ENCODE peak calls at places on chromosomes 4 and X, in seven cellular contexts. One of them, this sample, is unnamed. For H3K36me3, the result is how much of the 10 kb centered on the place peaks cover.

GRCh38 chr4:83114576-83114975 is at the start of gene PLAC8:
- DNase-seq in spleen: no peak
- DNase-seq in bronchial epithelial cell: peak
- DNase-seq in heart left ventricle: no peak
- DNase-seq in colonic mucosa: peak
- DNase-seq in fibroblast of lung: peak
- DNase-seq in left ventricle myocardium inferior: no peak
- DNase-seq in this sample: no peak

GRCh38 chrX:141879616-141880015 is 24.1 kb upstream of the MAGEC1 start:
- DNase-seq in spleen: no peak
- DNase-seq in bronchial epithelial cell: no peak
- DNase-seq in heart left ventricle: no peak
- DNase-seq in colonic mucosa: no peak
- DNase-seq in fibroblast of lung: no peak
- DNase-seq in left ventricle myocardium inferior: no peak
- DNase-seq in this sample: no peak

GRCh38 chr4:120659626-120660170 is 262.8 kb downstream of the PRDM5 start:
- DNase-seq in spleen: no peak
- DNase-seq in bronchial epithelial cell: no peak
- DNase-seq in heart left ventricle: no peak
- DNase-seq in colonic mucosa: no peak
- DNase-seq in fibroblast of lung: no peak
- DNase-seq in left ventricle myocardium inferior: no peak
- DNase-seq in this sample: no peak

GRCh38 chr4:186846426-186846825 is 122.8 kb upstream of the FAT1 start:
- DNase-seq in spleen: no peak
- DNase-seq in bronchial epithelial cell: no peak
- DNase-seq in heart left ventricle: no peak
- DNase-seq in colonic mucosa: no peak
- DNase-seq in fibroblast of lung: no peak
- DNase-seq in left ventricle myocardium inferior: no peak
- DNase-seq in this sample: no peak

GRCh38 chr4:30767147-30767546 is 47.0 kb downstream of the PCDH7 start:
- DNase-seq in spleen: no peak
- DNase-seq in bronchial epithelial cell: no peak
- DNase-seq in heart left ventricle: no peak
- DNase-seq in colonic mucosa: no peak
- DNase-seq in fibroblast of lung: no peak
- DNase-seq in left ventricle myocardium inferior: no peak
- DNase-seq in this sample: no peak

GRCh38 chrX:71184803-71185495 is 38.1 kb upstream of the GJB1 start:
- DNase-seq in spleen: no peak
- DNase-seq in bronchial epithelial cell: peak
- DNase-seq in heart left ventricle: no peak
- DNase-seq in colonic mucosa: no peak
- DNase-seq in fibroblast of lung: no peak
- DNase-seq in left ventricle myocardium inferior: no peak
- DNase-seq in this sample: no peak

GRCh38 chr4:48898733-48899431 is 7.7 kb downstream of the OCIAD2 start:
- DNase-seq in spleen: no peak
- DNase-seq in bronchial epithelial cell: peak
- DNase-seq in heart left ventricle: no peak
- DNase-seq in colonic mucosa: no peak
- DNase-seq in fibroblast of lung: peak
- DNase-seq in left ventricle myocardium inferior: no peak
- DNase-seq in this sample: no peak

GRCh38 chr4:27094785-27095184 is 234.1 kb downstream of the STIM2 start:
- DNase-seq in spleen: no peak
- DNase-seq in bronchial epithelial cell: no peak
- DNase-seq in heart left ventricle: no peak
- DNase-seq in colonic mucosa: no peak
- DNase-seq in fibroblast of lung: peak
- DNase-seq in left ventricle myocardium inferior: no peak
- DNase-seq in this sample: no peak

GRCh38 chr4:27217261-27217769 is 356.7 kb downstream of the STIM2 start:
- DNase-seq in spleen: no peak
- DNase-seq in bronchial epithelial cell: peak
- DNase-seq in heart left ventricle: no peak
- DNase-seq in colonic mucosa: no peak
- DNase-seq in fibroblast of lung: peak
- DNase-seq in left ventricle myocardium inferior: no peak
- DNase-seq in this sample: no peak

GRCh38 chr4:181659202-181659601 is 584.0 kb upstream of the TENM3 start:
- DNase-seq in spleen: no peak
- DNase-seq in bronchial epithelial cell: no peak
- DNase-seq in heart left ventricle: no peak
- DNase-seq in colonic mucosa: no peak
- DNase-seq in fibroblast of lung: peak
- DNase-seq in left ventricle myocardium inferior: no peak
- DNase-seq in this sample: no peak

GRCh38 chrX:1137531-1137930 is 74.9 kb downstream of the CRLF2 start:
- DNase-seq in spleen: peak
- DNase-seq in bronchial epithelial cell: no peak
- DNase-seq in heart left ventricle: no peak
- DNase-seq in colonic mucosa: no peak
- DNase-seq in fibroblast of lung: no peak
- DNase-seq in left ventricle myocardium inferior: no peak
- DNase-seq in this sample: no peak

GRCh38 chr4:56790566-56791175 is 30.8 kb downstream of the SPINK2 start:
- DNase-seq in spleen: no peak
- DNase-seq in bronchial epithelial cell: no peak
- DNase-seq in heart left ventricle: no peak
- DNase-seq in colonic mucosa: no peak
- DNase-seq in fibroblast of lung: no peak
- DNase-seq in left ventricle myocardium inferior: no peak
- DNase-seq in this sample: no peak

GRCh38 chr4:147928400-147928799 is 196.5 kb downstream of the ARHGAP10 start:
- DNase-seq in spleen: no peak
- DNase-seq in bronchial epithelial cell: no peak
- DNase-seq in heart left ventricle: no peak
- DNase-seq in colonic mucosa: no peak
- DNase-seq in fibroblast of lung: peak
- DNase-seq in left ventricle myocardium inferior: no peak
- DNase-seq in this sample: no peak

GRCh38 chrX:84729809-84730208 is 227.6 kb upstream of the HDX start:
- DNase-seq in spleen: no peak
- DNase-seq in bronchial epithelial cell: peak
- DNase-seq in heart left ventricle: no peak
- DNase-seq in colonic mucosa: no peak
- DNase-seq in fibroblast of lung: peak
- DNase-seq in left ventricle myocardium inferior: no peak
- DNase-seq in this sample: no peak

GRCh38 chrX:100704581-100705203 is 27.2 kb downstream of the SYTL4 start:
- DNase-seq in spleen: no peak
- DNase-seq in bronchial epithelial cell: no peak
- DNase-seq in heart left ventricle: no peak
- DNase-seq in colonic mucosa: no peak
- DNase-seq in fibroblast of lung: no peak
- DNase-seq in left ventricle myocardium inferior: no peak
- DNase-seq in this sample: no peak

GRCh38 chr4:68299492-68300457 is 50.1 kb downstream of the YTHDC1 start:
- DNase-seq in spleen: no peak
- DNase-seq in bronchial epithelial cell: no peak
- DNase-seq in heart left ventricle: no peak
- DNase-seq in colonic mucosa: no peak
- DNase-seq in fibroblast of lung: no peak
- DNase-seq in left ventricle myocardium inferior: no peak
- DNase-seq in this sample: no peak

GRCh38 chr4:177573487-177573886 is 131.2 kb upstream of the AGA start:
- DNase-seq in spleen: no peak
- DNase-seq in bronchial epithelial cell: peak
- DNase-seq in heart left ventricle: no peak
- DNase-seq in colonic mucosa: no peak
- DNase-seq in fibroblast of lung: peak
- DNase-seq in left ventricle myocardium inferior: no peak
- DNase-seq in this sample: no peak

GRCh38 chr4:153159016-153159415 is 45.2 kb upstream of the TRIM2 start:
- DNase-seq in spleen: no peak
- DNase-seq in bronchial epithelial cell: no peak
- DNase-seq in heart left ventricle: no peak
- DNase-seq in colonic mucosa: no peak
- DNase-seq in fibroblast of lung: no peak
- DNase-seq in left ventricle myocardium inferior: no peak
- DNase-seq in this sample: no peak

GRCh38 chrX:131728295-131729145 is 184.6 kb downstream of the OR13H1 start:
- DNase-seq in spleen: peak
- DNase-seq in bronchial epithelial cell: no peak
- DNase-seq in heart left ventricle: no peak
- DNase-seq in colonic mucosa: peak
- DNase-seq in fibroblast of lung: peak
- DNase-seq in left ventricle myocardium inferior: no peak
- DNase-seq in this sample: peak

GRCh38 chr4:142021761-142022160 is 385.4 kb downstream of the IL15 start:
- DNase-seq in spleen: no peak
- DNase-seq in bronchial epithelial cell: no peak
- DNase-seq in heart left ventricle: no peak
- DNase-seq in colonic mucosa: no peak
- DNase-seq in fibroblast of lung: no peak
- DNase-seq in left ventricle myocardium inferior: no peak
- DNase-seq in this sample: no peak

GRCh38 chr4:39855909-39856512 is 121.7 kb downstream of the PDS5A start:
- DNase-seq in spleen: no peak
- DNase-seq in bronchial epithelial cell: peak
- DNase-seq in heart left ventricle: no peak
- DNase-seq in colonic mucosa: no peak
- DNase-seq in fibroblast of lung: peak
- DNase-seq in left ventricle myocardium inferior: no peak
- DNase-seq in this sample: no peak

DNA sequence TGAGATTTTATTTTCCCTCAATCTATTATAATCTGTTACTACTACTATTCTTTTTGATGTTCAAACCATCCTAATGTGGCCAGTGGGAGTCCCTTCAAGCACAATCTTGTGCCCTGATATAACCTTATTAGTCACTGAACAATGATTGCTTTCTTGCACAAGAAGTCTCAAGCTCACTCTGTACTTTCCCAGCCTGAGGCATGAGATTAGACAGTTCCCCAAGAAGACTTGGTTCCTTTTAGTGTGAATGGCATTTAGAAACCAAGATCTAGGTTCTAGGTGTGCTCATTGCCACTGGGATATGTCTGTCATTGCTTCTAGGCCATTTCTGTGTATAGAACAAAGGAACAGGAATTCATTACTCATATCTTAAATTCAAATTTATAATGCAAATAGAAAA is 28.0 kb upstream of the RBM41 start:
- DNase-seq in spleen: no peak
- DNase-seq in bronchial epithelial cell: peak
- DNase-seq in heart left ventricle: no peak
- DNase-seq in colonic mucosa: no peak
- DNase-seq in fibroblast of lung: no peak
- DNase-seq in left ventricle myocardium inferior: no peak
- DNase-seq in this sample: no peak
- H3K36me3 ChIP-seq in spleen: under half
- H3K36me3 ChIP-seq in bronchial epithelial cell: under half
- H3K36me3 ChIP-seq in heart left ventricle: under half
- H3K36me3 ChIP-seq in colonic mucosa: under half
- H3K36me3 ChIP-seq in fibroblast of lung: under half
- H3K36me3 ChIP-seq in left ventricle myocardium inferior: under half
- H3K36me3 ChIP-seq in this sample: under half

GRCh38 chr4:168831919-168832745 is 177.9 kb downstream of the CBR4 start:
- DNase-seq in spleen: peak
- DNase-seq in bronchial epithelial cell: peak
- DNase-seq in heart left ventricle: peak
- DNase-seq in colonic mucosa: peak
- DNase-seq in fibroblast of lung: peak
- DNase-seq in left ventricle myocardium inferior: peak
- DNase-seq in this sample: peak

GRCh38 chr4:168826620-168827019 is 183.4 kb downstream of the CBR4 start:
- DNase-seq in spleen: no peak
- DNase-seq in bronchial epithelial cell: no peak
- DNase-seq in heart left ventricle: no peak
- DNase-seq in colonic mucosa: no peak
- DNase-seq in fibroblast of lung: no peak
- DNase-seq in left ventricle myocardium inferior: no peak
- DNase-seq in this sample: no peak

GRCh38 chr4:168831585-168831918 is 178.5 kb downstream of the CBR4 start:
- DNase-seq in spleen: no peak
- DNase-seq in bronchial epithelial cell: no peak
- DNase-seq in heart left ventricle: no peak
- DNase-seq in colonic mucosa: peak
- DNase-seq in fibroblast of lung: no peak
- DNase-seq in left ventricle myocardium inferior: no peak
- DNase-seq in this sample: no peak

GRCh38 chr4:168832746-168833575 is 177.1 kb downstream of the CBR4 start:
- DNase-seq in spleen: peak
- DNase-seq in bronchial epithelial cell: peak
- DNase-seq in heart left ventricle: peak
- DNase-seq in colonic mucosa: peak
- DNase-seq in fibroblast of lung: peak
- DNase-seq in left ventricle myocardium inferior: peak
- DNase-seq in this sample: peak

GRCh38 chr4:168830777-168831512 is 179.1 kb downstream of the CBR4 start:
- DNase-seq in spleen: no peak
- DNase-seq in bronchial epithelial cell: no peak
- DNase-seq in heart left ventricle: no peak
- DNase-seq in colonic mucosa: no peak
- DNase-seq in fibroblast of lung: peak
- DNase-seq in left ventricle myocardium inferior: no peak
- DNase-seq in this sample: no peak
- H3K4me3 ChIP-seq in spleen: no peak
- H3K4me3 ChIP-seq in bronchial epithelial cell: no peak
- H3K4me3 ChIP-seq in heart left ventricle: peak
- H3K4me3 ChIP-seq in colonic mucosa: no peak
- H3K4me3 ChIP-seq in fibroblast of lung: no peak
- H3K4me3 ChIP-seq in left ventricle myocardium inferior: peak
- H3K4me3 ChIP-seq in this sample: no peak

GRCh38 chr4:12879500-12879899 is 604.6 kb downstream of the RAB28 start:
- DNase-seq in spleen: no peak
- DNase-seq in bronchial epithelial cell: no peak
- DNase-seq in heart left ventricle: no peak
- DNase-seq in colonic mucosa: no peak
- DNase-seq in fibroblast of lung: no peak
- DNase-seq in left ventricle myocardium inferior: no peak
- DNase-seq in this sample: no peak

GRCh38 chr4:12881945-12882589 is 602.1 kb downstream of the RAB28 start:
- DNase-seq in spleen: no peak
- DNase-seq in bronchial epithelial cell: no peak
- DNase-seq in heart left ventricle: no peak
- DNase-seq in colonic mucosa: no peak
- DNase-seq in fibroblast of lung: no peak
- DNase-seq in left ventricle myocardium inferior: no peak
- DNase-seq in this sample: no peak

GRCh38 chr4:12880844-12881243 is 603.3 kb downstream of the RAB28 start:
- DNase-seq in spleen: no peak
- DNase-seq in bronchial epithelial cell: no peak
- DNase-seq in heart left ventricle: no peak
- DNase-seq in colonic mucosa: no peak
- DNase-seq in fibroblast of lung: no peak
- DNase-seq in left ventricle myocardium inferior: no peak
- DNase-seq in this sample: no peak

GRCh38 chr4:12889054-12889453 is 595.1 kb downstream of the RAB28 start:
- DNase-seq in spleen: no peak
- DNase-seq in bronchial epithelial cell: peak
- DNase-seq in heart left ventricle: no peak
- DNase-seq in colonic mucosa: no peak
- DNase-seq in fibroblast of lung: peak
- DNase-seq in left ventricle myocardium inferior: peak
- DNase-seq in this sample: no peak

GRCh38 chr4:12884846-12885796 is 599.0 kb downstream of the RAB28 start:
- DNase-seq in spleen: no peak
- DNase-seq in bronchial epithelial cell: no peak
- DNase-seq in heart left ventricle: no peak
- DNase-seq in colonic mucosa: no peak
- DNase-seq in fibroblast of lung: no peak
- DNase-seq in left ventricle myocardium inferior: no peak
- DNase-seq in this sample: no peak
- H3K36me3 ChIP-seq in spleen: under half
- H3K36me3 ChIP-seq in bronchial epithelial cell: under half
- H3K36me3 ChIP-seq in heart left ventricle: under half
- H3K36me3 ChIP-seq in colonic mucosa: under half
- H3K36me3 ChIP-seq in fibroblast of lung: under half
- H3K36me3 ChIP-seq in left ventricle myocardium inferior: under half
- H3K36me3 ChIP-seq in this sample: under half

GRCh38 chr4:1291996-1292702 is 2.5 kb downstream of the MAEA start:
- DNase-seq in spleen: peak
- DNase-seq in bronchial epithelial cell: no peak
- DNase-seq in heart left ventricle: no peak
- DNase-seq in colonic mucosa: peak
- DNase-seq in fibroblast of lung: no peak
- DNase-seq in left ventricle myocardium inferior: no peak
- DNase-seq in this sample: peak
- H3K4me3 ChIP-seq in spleen: no peak
- H3K4me3 ChIP-seq in bronchial epithelial cell: no peak
- H3K4me3 ChIP-seq in heart left ventricle: peak
- H3K4me3 ChIP-seq in colonic mucosa: no peak
- H3K4me3 ChIP-seq in fibroblast of lung: no peak
- H3K4me3 ChIP-seq in left ventricle myocardium inferior: peak
- H3K4me3 ChIP-seq in this sample: no peak

This sample was measured in aorta.